ENCODE peak calls at places on chromosome 7, in four cellular contexts. U is ovary; W is uterus; Y is CD4-positive, alpha-beta T cell. O is an unnamed sample.

GRCh38 chr7:82572195-82572880 is 128.8 kb upstream of the CACNA2D1 start:
- DNase-seq in U (peak; percentile 91), W (peak; percentile 80), Y (peak; percentile 32), O (peak; percentile 92)

GRCh38 chr7:69504733-69505132 is 93.5 kb upstream of the AUTS2 start:
- DNase-seq in U (no peak), W (no peak), Y (no peak), O (no peak)

GRCh38 chr7:124777268-124777667 is 11.7 kb upstream of the GPR37 start:
- DNase-seq in U (no peak), W (no peak), Y (no peak), O (no peak)

GRCh38 chr7:127708788-127709187 is 56.8 kb downstream of the SND1 start:
- DNase-seq in U (peak; percentile 82), W (peak; percentile 71), Y (peak; percentile 66), O (no peak)

GRCh38 chr7:12066561-12066960 is 144.5 kb upstream of the TMEM106B start:
- DNase-seq in U (no peak), W (no peak), Y (no peak), O (no peak)

GRCh38 chr7:128010392-128011078 is 20.7 kb downstream of the LRRC4 start:
- DNase-seq in U (no peak), W (no peak), Y (no peak), O (no peak)

GRCh38 chr7:154765118-154765517 is 237.8 kb downstream of the PAXIP1 start:
- DNase-seq in U (no peak), W (no peak), Y (no peak), O (no peak)

GRCh38 chr7:13189712-13190111 is 502.3 kb downstream of the ARL4A start:
- DNase-seq in U (no peak), W (no peak), Y (no peak), O (no peak)

GRCh38 chr7:7820939-7821338 is 102.5 kb upstream of the RPA3 start:
- DNase-seq in U (no peak), W (no peak), Y (no peak), O (no peak)

GRCh38 chr7:85023066-85023687 is 163.7 kb downstream of the SEMA3D start:
- DNase-seq in U (no peak), W (no peak), Y (no peak), O (no peak)

GRCh38 chr7:96236198-96237039 is 85.5 kb downstream of the SLC25A13 start:
- DNase-seq in U (peak; percentile 83), W (peak; percentile 75), Y (no peak), O (no peak)

GRCh38 chr7:18354108-18354507 is 141.4 kb upstream of the HDAC9 start:
- DNase-seq in U (no peak), W (no peak), Y (no peak), O (no peak)

GRCh38 chr7:139776486-139777303 is 1.1 kb downstream of the HIPK2 start:
- DNase-seq in U (peak; percentile 31), W (peak; percentile 20), Y (no peak), O (no peak)

GRCh38 chr7:6026011-6026819 is 5.0 kb upstream of the ANKRD61 start:
- DNase-seq in U (no peak), W (no peak), Y (peak; percentile 70), O (no peak)

GRCh38 chr7:130903358-130903974 is 169.5 kb upstream of the KLF14 start:
- DNase-seq in U (no peak), W (no peak), Y (no peak), O (no peak)

GRCh38 chr7:132613737-132614136 is 37.5 kb upstream of the PLXNA4 start:
- DNase-seq in U (no peak), W (no peak), Y (no peak), O (no peak)

GRCh38 chr7:104852386-104852785 is 161.6 kb upstream of the KMT2E start:
- DNase-seq in U (no peak), W (no peak), Y (no peak), O (no peak)

GRCh38 chr7:133386204-133386603 is 133.3 kb downstream of the EXOC4 start:
- DNase-seq in U (no peak), W (no peak), Y (no peak), O (no peak)

GRCh38 chr7:37211097-37211496 is 237.6 kb downstream of the ELMO1 start:
- DNase-seq in U (peak; percentile 44), W (peak; percentile 56), Y (no peak), O (no peak)

GRCh38 chr7:4144171-4144701 is 537.9 kb upstream of the FOXK1 start:
- DNase-seq in U (no peak), W (no peak), Y (no peak), O (no peak)

GRCh38 chr7:149790146-149790548 is 16.8 kb upstream of the ZNF467 start:
- DNase-seq in U (no peak), W (no peak), Y (no peak), O (no peak)

GRCh38 chr7:2515424-2516193 is 4.0 kb upstream of the LFNG start:
- DNase-seq in U (no peak), W (no peak), Y (no peak), O (no peak)

GRCh38 chr7:5607958-5608656 is 173.4 kb downstream of the RNF216 start:
- DNase-seq in U (no peak), W (no peak), Y (no peak), O (peak; percentile 59)

GRCh38 chr7:29843106-29843505 is 36.8 kb downstream of the WIPF3 start:
- DNase-seq in U (no peak), W (no peak), Y (no peak), O (no peak)

GRCh38 chr7:64098-64521 is 128.3 kb upstream of the FAM20C start:
- DNase-seq in U (peak; percentile 71), W (peak; percentile 43), Y (no peak), O (peak; percentile 62)

GRCh38 chr7:82726038-82726800 is 282.6 kb upstream of the CACNA2D1 start:
- DNase-seq in U (peak; percentile 65), W (no peak), Y (no peak), O (no peak)

GRCh38 chr7:205117-206010 is 13.0 kb downstream of the FAM20C start:
- DNase-seq in U (peak; percentile 60), W (no peak), Y (no peak), O (no peak)

GRCh38 chr7:74480861-74481417 is 27.2 kb downstream of the GTF2IRD1 start:
- DNase-seq in U (peak; percentile 65), W (peak; percentile 57), Y (no peak), O (no peak)

GRCh38 chr7:82335927-82336326 is 107.7 kb downstream of the CACNA2D1 start:
- DNase-seq in U (no peak), W (no peak), Y (no peak), O (no peak)

GRCh38 chr7:148478551-148478950 is 112.0 kb upstream of the C7orf33 start:
- DNase-seq in U (no peak), W (no peak), Y (no peak), O (no peak)

GRCh38 chr7:99843808-99844207 is 16.0 kb downstream of the CYP3A43 start:
- DNase-seq in U (no peak), W (no peak), Y (no peak), O (no peak)

GRCh38 chr7:77699056-77699455 is 2.8 kb downstream of the RSBN1L start:
- DNase-seq in U (no peak), W (no peak), Y (no peak), O (no peak)

GRCh38 chr7:99249985-99250575 is 22.6 kb upstream of the MYH16 start:
- DNase-seq in U (no peak), W (no peak), Y (no peak), O (no peak)

GRCh38 chr7:37815969-37816371 is 32.4 kb upstream of the NME8 start:
- DNase-seq in U (no peak), W (no peak), Y (no peak), O (no peak)

GRCh38 chr7:123665157-123665556 is 9.5 kb downstream of the LMOD2 start:
- DNase-seq in U (no peak), W (no peak), Y (no peak), O (no peak)

GRCh38 chr7:38311329-38311937 is 38.0 kb upstream of the TARP start:
- DNase-seq in U (no peak), W (no peak), Y (no peak), O (no peak)

GRCh38 chr7:138538996-138539644 is 79.1 kb downstream of the TRIM24 start:
- DNase-seq in U (no peak), W (no peak), Y (no peak), O (no peak)

GRCh38 chr7:138543739-138544138 is 83.7 kb downstream of the TRIM24 start:
- DNase-seq in U (no peak), W (no peak), Y (no peak), O (no peak)

GRCh38 chr7:138542183-138542582 is 82.1 kb downstream of the TRIM24 start:
- DNase-seq in U (no peak), W (no peak), Y (no peak), O (no peak)

GRCh38 chr7:138538518-138538917 is 78.5 kb downstream of the TRIM24 start:
- DNase-seq in U (no peak), W (no peak), Y (no peak), O (no peak)
- H3K27me3 ChIP-seq in U (no peaks in the 10 kb centered on the region), W (no peaks in the 10 kb centered on the region), Y (no peaks in the 10 kb centered on the region), O (no peaks in the 10 kb centered on the region)

DNA sequence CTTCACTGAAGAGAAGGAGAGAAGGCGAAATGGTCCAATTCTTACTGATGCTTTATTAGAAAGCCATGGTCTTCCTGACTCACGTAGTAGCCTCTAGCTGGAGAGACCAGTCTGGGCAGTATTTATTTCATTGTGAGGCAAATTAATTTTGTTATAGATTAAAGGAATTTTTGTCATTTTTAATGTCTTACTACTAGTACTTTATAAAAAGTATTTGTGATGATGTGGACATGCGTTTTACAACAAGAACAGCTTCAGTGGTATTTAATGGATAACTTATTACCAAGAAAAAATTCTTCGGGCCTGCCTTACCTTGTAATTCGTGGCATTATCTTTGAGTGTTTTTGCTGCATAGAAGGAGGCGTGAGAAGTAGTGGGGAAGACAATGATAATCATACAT is 339.4 kb upstream of the SHH start:
- DNase-seq in U (no peak), W (no peak), Y (no peak), O (no peak)
- H3K27me3 ChIP-seq in U (no peaks in the 10 kb centered on the region), W (no peaks in the 10 kb centered on the region), Y (no peaks in the 10 kb centered on the region), O (no peaks in the 10 kb centered on the region)

GRCh38 chr7:25223206-25223605 is 5.1 kb downstream of the NPVF start:
- DNase-seq in U (no peak), W (no peak), Y (no peak), O (no peak)
- H3K27me3 ChIP-seq in U (no peaks in the 10 kb centered on the region), W (no peaks in the 10 kb centered on the region), Y (peaks cover 22% of the 10 kb centered on the region), O (no peaks in the 10 kb centered on the region)

GRCh38 chr7:22060197-22060596 is 114.5 kb upstream of the CDCA7L start:
- DNase-seq in U (no peak), W (no peak), Y (no peak), O (no peak)

GRCh38 chr7:22060863-22061262 is 115.2 kb upstream of the CDCA7L start:
- DNase-seq in U (no peak), W (no peak), Y (no peak), O (no peak)

GRCh38 chr7:22066484-22066883 is 120.8 kb upstream of the CDCA7L start:
- DNase-seq in U (no peak), W (no peak), Y (no peak), O (no peak)

GRCh38 chr7:22064816-22065215 is 119.1 kb upstream of the CDCA7L start:
- DNase-seq in U (no peak), W (no peak), Y (no peak), O (no peak)

DNA sequence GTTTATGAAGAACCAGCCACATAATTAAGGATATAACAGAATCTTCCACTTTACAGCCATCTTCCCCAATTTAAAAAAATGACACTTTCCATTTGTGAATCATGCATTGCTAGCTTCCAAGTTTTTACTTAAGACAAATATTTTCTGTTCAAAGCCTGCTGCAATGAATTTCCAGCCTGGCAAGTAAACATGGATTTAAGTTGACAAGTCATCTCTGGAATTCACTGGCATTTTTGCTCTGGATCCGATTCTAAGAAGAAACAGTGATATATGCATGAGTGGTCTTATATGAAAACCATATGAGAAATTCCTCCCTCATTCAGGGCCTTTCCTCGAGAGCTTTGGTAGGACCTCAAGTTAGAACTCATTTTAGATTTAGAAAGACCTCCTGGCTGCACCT is 116.1 kb upstream of the CDCA7L start:
- DNase-seq in U (no peak), W (no peak), Y (no peak), O (no peak)
- H3K27me3 ChIP-seq in U (no peaks in the 10 kb centered on the region), W (no peaks in the 10 kb centered on the region), Y (peaks cover 15% of the 10 kb centered on the region), O (no peaks in the 10 kb centered on the region)

O was measured in dorsolateral prefrontal cortex.